ENCODE peak calls at places on chromosomes 2 and 18, in five cellular contexts. B, M, L, A and I are unnamed samples.
A peak's percentile ranks its signal among the peaks of the same experiment; 100 is the strongest.

GRCh38 chr2:53939656-53940055 is 31.1 kb downstream of the PSME4 start:
- DNase-seq in M (peak; percentile 20), B (peak; percentile 36), L (no peak), A (no peak), I (no peak)

GRCh38 chr2:74740395-74741075 is 86.5 kb downstream of the SEMA4F start:
- DNase-seq in L (peak; percentile 93), B (peak; percentile 86), A (peak; percentile 18), M (peak; percentile 47), I (peak; percentile 95)

GRCh38 chr2:232773815-232774214 is 2.5 kb downstream of the KCNJ13 start:
- DNase-seq in A (no peak), L (no peak), M (no peak), B (no peak), I (no peak)

GRCh38 chr18:49646864-49647263 is 85.0 kb downstream of the LIPG start:
- DNase-seq in B (no peak), L (no peak), A (no peak), M (no peak), I (peak; percentile 14)

GRCh38 chr2:236949089-236949935 is 136.4 kb upstream of the COPS8 start:
- DNase-seq in M (no peak), L (no peak), A (no peak), B (no peak), I (no peak)

GRCh38 chr18:48391863-48392262 is 17.3 kb downstream of the ZBTB7C start:
- DNase-seq in M (no peak), L (no peak), A (no peak), B (no peak), I (peak; percentile 69)

GRCh38 chr2:15177103-15177502 is 384.0 kb downstream of the NBAS start:
- DNase-seq in A (no peak), M (peak; percentile 47), L (no peak), B (peak; percentile 87), I (peak; percentile 69)

GRCh38 chr2:197873293-197873701 is 68.9 kb downstream of the PLCL1 start:
- DNase-seq in A (no peak), M (peak; percentile 60), L (peak; percentile 10), B (peak; percentile 93), I (peak; percentile 73)

GRCh38 chr2:12287220-12287751 is 429.4 kb upstream of the TRIB2 start:
- DNase-seq in L (peak; percentile 72), B (no peak), M (no peak), A (no peak), I (no peak)

GRCh38 chr2:39550701-39551285 is 113.7 kb upstream of the MAP4K3 start:
- DNase-seq in A (no peak), L (no peak), M (no peak), B (no peak), I (no peak)

GRCh38 chr18:49565656-49566055 is 3.8 kb downstream of the LIPG start:
- DNase-seq in L (no peak), A (peak; percentile 43), M (no peak), B (peak; percentile 50), I (peak; percentile 69)

GRCh38 chr18:5073026-5073944 is 123.8 kb downstream of the AKAIN1 start:
- DNase-seq in L (peak; percentile 58), A (peak; percentile 50), M (no peak), B (peak; percentile 2), I (peak; percentile 6)

GRCh38 chr2:85862426-85862825 is 26.4 kb downstream of the ST3GAL5 start:
- DNase-seq in L (peak; percentile 21), B (peak; percentile 77), A (no peak), M (no peak), I (no peak)

GRCh38 chr18:63155169-63155852 is 164.3 kb downstream of the BCL2 start:
- DNase-seq in L (peak; percentile 52), A (peak; percentile 98), M (no peak), B (no peak), I (peak; percentile 32)

GRCh38 chr2:211598238-211598637 is 940.4 kb downstream of the ERBB4 start:
- DNase-seq in B (no peak), L (no peak), A (no peak), M (no peak), I (no peak)

GRCh38 chr18:57518533-57518932 is 68.0 kb downstream of the FECH start:
- DNase-seq in A (peak; percentile 55), L (no peak), M (no peak), B (no peak), I (no peak)